ENCODE peak calls at places on chromosomes 11 and 22, in seven cellular contexts. R is neuronal stem cell, J is trophoblast cell, K is IMR-90, Z is H9, X is H1, D is mesendoderm. Q is an unnamed sample.

GRCh38 chr22:46587492-46588278 is 32.5 kb upstream of the GRAMD4 start:
- DNase-seq in Z (peak), J (no peak), D (no peak), K (no peak), X (no peak), R (no peak), Q (no peak)

GRCh38 chr11:21556936-21557335 is 635.9 kb upstream of the ANO5 start:
- DNase-seq in K (no peak), Z (no peak), X (no peak), D (no peak), R (no peak), J (no peak), Q (no peak)

GRCh38 chr22:27765706-27766291 is 35.8 kb downstream of the MN1 start:
- DNase-seq in Z (no peak), K (no peak), J (no peak), R (no peak), X (no peak), D (no peak), Q (no peak)

GRCh38 chr11:134181707-134182106 is 42.1 kb downstream of the NCAPD3 start:
- DNase-seq in D (no peak), Z (no peak), K (peak), J (no peak), X (no peak), R (no peak), Q (no peak)

GRCh38 chr11:2735053-2735589 is 35.3 kb upstream of the KCNQ1OT1 start:
- DNase-seq in K (no peak), R (no peak), X (no peak), Z (no peak), J (no peak), D (no peak), Q (no peak)

GRCh38 chr22:40065981-40066380 is 71.2 kb downstream of the FAM83F start:
- DNase-seq in J (no peak), R (no peak), Z (no peak), K (no peak), D (no peak), X (no peak), Q (no peak)

GRCh38 chr22:46061124-46061410 is 84.1 kb upstream of the WNT7B start:
- DNase-seq in J (no peak), X (no peak), R (no peak), D (no peak), Z (no peak), K (no peak), Q (no peak)

GRCh38 chr22:45185718-45186511 is 22.2 kb downstream of the NUP50 start:
- DNase-seq in D (no peak), Z (no peak), K (no peak), R (no peak), J (no peak), X (no peak), Q (no peak)

GRCh38 chr11:70680781-70681281 is 282.5 kb downstream of the CTTN start:
- DNase-seq in R (no peak), K (no peak), Z (no peak), J (no peak), X (no peak), D (no peak), Q (no peak)

GRCh38 chr11:38476808-38477565 is 1879.0 kb upstream of the RAG2 start:
- DNase-seq in X (no peak), Z (no peak), D (no peak), J (no peak), K (no peak), R (no peak), Q (peak)

GRCh38 chr11:61334434-61335354 is 1.7 kb downstream of the TKFC start:
- DNase-seq in K (peak), R (no peak), X (no peak), D (peak), J (peak), Z (no peak), Q (peak)

GRCh38 chr11:78784321-78785061 is 209.8 kb upstream of the NARS2 start:
- DNase-seq in Z (no peak), R (no peak), K (peak), J (no peak), D (no peak), X (no peak), Q (peak)

GRCh38 chr11:72684236-72684912 is 10.2 kb upstream of the PDE2A start:
- DNase-seq in R (no peak), Z (peak), K (peak), J (peak), D (peak), X (peak), Q (peak)

GRCh38 chr11:9838229-9838628 is 174.4 kb downstream of the SWAP70 start:
- DNase-seq in X (no peak), J (peak), D (peak), Z (no peak), R (no peak), K (no peak), Q (no peak)

GRCh38 chr11:38460429-38460828 is 1862.4 kb upstream of the RAG2 start:
- DNase-seq in D (no peak), R (no peak), K (peak), Z (no peak), X (no peak), J (no peak), Q (no peak)

GRCh38 chr11:111177037-111177988 is 68.2 kb upstream of the POU2AF2 start:
- DNase-seq in X (no peak), D (no peak), Z (no peak), R (no peak), J (no peak), K (no peak), Q (no peak)

GRCh38 chr11:33187851-33188722 is 26.8 kb upstream of the CSTF3 start:
- DNase-seq in X (no peak), D (no peak), J (no peak), K (no peak), R (no peak), Z (no peak), Q (no peak)

GRCh38 chr22:23193882-23194281 is 13.6 kb downstream of the BCR start:
- DNase-seq in R (no peak), J (no peak), D (no peak), Z (no peak), X (no peak), K (peak), Q (no peak)

GRCh38 chr22:45240137-45240809 is 421 bp downstream of the KIAA0930 start:
- DNase-seq in Z (no peak), K (no peak), X (peak), R (no peak), J (peak), D (peak), Q (peak)

GRCh38 chr22:18063311-18063710 is 14.5 kb upstream of the PEX26 start:
- DNase-seq in K (no peak), R (no peak), Z (no peak), X (no peak), J (peak), D (no peak), Q (no peak)

GRCh38 chr11:109320595-109320994 is 101.4 kb upstream of the C11orf87 start:
- DNase-seq in R (no peak), D (peak), J (peak), Z (no peak), X (no peak), K (peak), Q (peak)

GRCh38 chr11:114200351-114200750 is 95.8 kb upstream of the NNMT start:
- DNase-seq in X (no peak), D (no peak), Z (no peak), J (no peak), R (no peak), K (no peak), Q (no peak)

GRCh38 chr22:29093980-29094379 is 21.1 kb downstream of the KREMEN1 start:
- DNase-seq in J (no peak), X (no peak), K (no peak), D (no peak), R (no peak), Z (no peak), Q (no peak)

GRCh38 chr11:111531156-111531555 is 9.4 kb upstream of the LAYN start:
- DNase-seq in Z (no peak), J (no peak), K (peak), D (no peak), X (no peak), R (no peak), Q (no peak)

GRCh38 chr11:92941676-92942571 is 27.5 kb upstream of the MTNR1B start:
- DNase-seq in D (peak), X (no peak), K (peak), J (peak), R (peak), Z (no peak), Q (peak)

GRCh38 chr22:47090591-47091240 is 328.3 kb downstream of the TBC1D22A start:
- DNase-seq in D (peak), R (peak), X (peak), Z (peak), K (peak), J (peak), Q (peak)

GRCh38 chr11:8871283-8871775 is 39.7 kb upstream of the AKIP1 start:
- DNase-seq in Z (no peak), D (peak), J (peak), X (peak), R (peak), K (peak), Q (peak)

GRCh38 chr22:35437038-35437437 is 37.1 kb downstream of the MCM5 start:
- DNase-seq in K (no peak), J (no peak), D (peak), Z (peak), X (peak), R (no peak), Q (no peak)

GRCh38 chr11:46392421-46393230 is 1.1 kb upstream of the CHRM4 start:
- DNase-seq in D (peak), J (peak), X (peak), R (peak), Z (peak), K (peak), Q (peak)

GRCh38 chr11:78467370-78467769 is 49.8 kb upstream of the GAB2 start:
- DNase-seq in D (no peak), Z (no peak), K (no peak), J (no peak), X (no peak), R (no peak), Q (no peak)

GRCh38 chr11:117410861-117411725 is 83.4 kb downstream of the CEP164 start:
- DNase-seq in D (peak), K (no peak), X (no peak), R (no peak), Z (peak), J (no peak), Q (no peak)

GRCh38 chr11:59171508-59172322 is at the start of gene DTX4:
- DNase-seq in D (peak), J (peak), K (peak), X (peak), R (peak), Z (peak), Q (peak)

GRCh38 chr22:31490496-31490925 is 869 bp upstream of the EIF4ENIF1 start:
- DNase-seq in D (peak), J (peak), K (peak), R (peak), Z (peak), X (peak), Q (peak)

GRCh38 chr11:78400116-78400515 is 17.5 kb downstream of the GAB2 start:
- DNase-seq in X (no peak), R (no peak), Z (no peak), K (no peak), D (no peak), J (no peak), Q (no peak)

GRCh38 chr11:102555091-102555490 is 24.5 kb upstream of the MMP7 start:
- DNase-seq in X (no peak), Z (no peak), K (no peak), R (no peak), D (no peak), J (no peak), Q (no peak)

GRCh38 chr11:3375552-3375951 is 3.4 kb downstream of the ZNF195 start:
- DNase-seq in D (no peak), K (no peak), J (peak), R (no peak), Z (no peak), X (no peak), Q (no peak)

GRCh38 chr11:76773921-76774361 is 9.2 kb upstream of the TSKU start:
- DNase-seq in K (no peak), D (peak), X (no peak), Z (no peak), J (no peak), R (no peak), Q (no peak)
- H2BK120ac ChIP-seq in K (no peak), D (no peak), X (no peak), Z (no peak), J (no peak), R (no peak), Q (no peak)

DNA sequence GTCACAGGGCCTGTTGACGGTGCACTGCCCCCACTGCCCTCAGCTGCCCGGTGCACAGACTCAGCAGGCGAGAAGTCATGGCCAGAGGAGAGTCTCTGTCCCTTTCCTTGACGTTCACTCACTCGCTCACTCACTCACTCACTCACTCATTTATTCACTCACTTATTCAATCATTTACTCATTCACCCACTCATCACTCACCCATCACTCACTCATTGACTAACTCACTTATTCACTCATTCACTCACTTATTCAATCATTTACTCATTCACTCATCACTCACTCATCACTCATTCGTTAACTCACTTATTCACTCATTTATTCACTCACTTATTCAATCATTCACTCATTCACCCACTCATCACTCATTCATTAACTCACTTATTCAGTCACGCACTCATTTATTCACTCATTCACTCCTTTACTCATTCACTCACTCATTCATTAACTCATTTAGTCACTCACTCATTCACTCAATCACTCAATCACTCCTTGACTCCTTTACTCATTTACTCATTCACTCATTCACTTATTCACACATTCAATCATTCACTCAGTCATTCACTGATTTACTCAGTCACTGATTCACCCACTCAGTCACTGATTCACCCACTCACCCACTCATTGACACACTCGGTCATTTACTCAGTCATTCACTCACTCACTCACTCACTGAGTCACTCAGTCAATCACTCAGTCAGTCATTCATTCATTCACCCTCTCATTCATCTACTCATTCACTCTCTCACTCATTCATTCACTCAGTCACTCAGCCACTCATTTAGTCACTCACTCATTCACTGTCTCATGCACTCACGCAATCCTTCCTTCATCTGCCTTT is 1193.5 kb downstream of the BRD1 start:
- DNase-seq in J (no peak), K (no peak), R (no peak), D (no peak), Z (no peak), X (no peak), Q (no peak)
- H2BK120ac ChIP-seq in J (no peak), K (no peak), R (no peak), D (no peak), Z (no peak), X (no peak), Q (no peak)

DNA sequence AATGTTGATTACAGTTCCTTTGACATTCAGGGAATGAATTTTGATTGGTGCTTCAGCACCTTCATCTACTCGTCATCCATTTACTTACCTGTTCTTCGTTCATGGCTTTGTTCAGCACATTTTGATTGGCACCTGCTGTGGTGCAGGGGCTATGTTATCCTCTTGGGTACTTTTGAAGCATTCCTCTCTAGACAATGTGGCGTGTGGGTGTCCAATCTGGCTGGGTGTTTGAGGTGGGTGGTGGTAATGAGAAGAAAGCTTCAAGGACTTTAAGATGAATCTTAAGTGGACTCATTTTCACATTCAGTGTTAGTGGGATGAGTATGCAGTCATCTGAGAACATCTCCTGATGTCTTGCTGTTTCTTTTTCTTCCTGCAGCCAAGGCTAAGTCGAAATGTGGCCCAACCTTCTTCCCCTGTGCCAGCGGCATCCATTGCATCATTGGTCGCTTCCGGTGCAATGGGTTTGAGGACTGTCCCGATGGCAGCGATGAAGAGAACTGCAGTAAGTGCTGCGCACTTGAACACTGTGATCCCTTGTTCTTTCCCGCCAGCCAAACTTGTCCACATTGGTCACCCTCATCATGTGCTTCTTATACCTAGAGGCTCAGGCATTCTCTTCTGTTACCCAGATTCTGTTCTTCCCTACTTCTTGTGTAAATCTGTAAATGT is 137.5 kb downstream of the LDLRAD3 start:
- DNase-seq in Z (no peak), J (no peak), X (no peak), R (no peak), D (no peak), K (no peak), Q (no peak)
- H2BK120ac ChIP-seq in Z (no peak), J (no peak), X (no peak), R (no peak), D (no peak), K (no peak), Q (no peak)

DNA sequence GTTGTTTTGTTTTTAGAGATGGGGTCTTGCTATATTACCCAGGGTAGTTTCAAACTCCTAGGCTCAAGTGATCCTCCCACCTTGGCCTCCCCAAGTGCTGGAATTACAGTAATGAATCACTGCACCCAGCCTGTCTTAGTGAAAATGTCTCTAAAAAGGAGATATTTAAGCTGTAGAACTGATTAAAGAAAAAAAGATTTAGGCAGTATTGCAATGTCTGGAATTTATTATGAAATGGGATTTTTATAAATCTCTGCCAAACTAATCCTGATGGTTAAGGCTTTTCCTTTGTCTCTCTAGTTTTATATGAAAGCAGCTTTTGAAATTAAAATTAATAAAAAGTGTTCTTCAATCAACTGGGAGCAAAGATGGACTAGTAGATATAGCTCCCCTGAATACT is 2.1 kb downstream of the PLAAT3 start:
- DNase-seq in J (no peak), Z (no peak), X (no peak), R (no peak), K (no peak), D (no peak), Q (no peak)
- H2BK120ac ChIP-seq in J (no peak), Z (no peak), X (no peak), R (no peak), K (no peak), D (no peak), Q (no peak)

Q was measured in mesenchymal stem cell.